ENCODE peak calls at places on chromosomes 7 and 10, in six cellular contexts. One of them, this sample, is unnamed.

GRCh38 chr7:151623766-151624165 is 104.1 kb upstream of the RHEB start:
- DNase-seq in AG09309: no peak
- DNase-seq in dorsolateral prefrontal cortex: no peak
- DNase-seq in psoas muscle: no peak
- DNase-seq in prostate gland: no peak
- DNase-seq in BJ: no peak
- DNase-seq in this sample: no peak

GRCh38 chr10:110041479-110041829 is 33.7 kb downstream of the ADD3 start:
- DNase-seq in dorsolateral prefrontal cortex: no peak
- DNase-seq in AG09309: no peak
- DNase-seq in BJ: no peak
- DNase-seq in prostate gland: no peak
- DNase-seq in psoas muscle: no peak
- DNase-seq in this sample: no peak

GRCh38 chr10:126060232-126060935 is 164.0 kb downstream of the FANK1 start:
- DNase-seq in BJ: peak
- DNase-seq in prostate gland: no peak
- DNase-seq in psoas muscle: peak
- DNase-seq in dorsolateral prefrontal cortex: no peak
- DNase-seq in AG09309: peak
- DNase-seq in this sample: peak

GRCh38 chr10:97608991-97609561 is 19.6 kb downstream of the C10orf62 start:
- DNase-seq in prostate gland: no peak
- DNase-seq in psoas muscle: peak
- DNase-seq in AG09309: no peak
- DNase-seq in dorsolateral prefrontal cortex: no peak
- DNase-seq in BJ: no peak
- DNase-seq in this sample: no peak

GRCh38 chr7:148135106-148135505 is 455.5 kb upstream of the C7orf33 start:
- DNase-seq in BJ: no peak
- DNase-seq in AG09309: peak
- DNase-seq in prostate gland: peak
- DNase-seq in dorsolateral prefrontal cortex: no peak
- DNase-seq in psoas muscle: no peak
- DNase-seq in this sample: no peak

GRCh38 chr7:141200191-141201108 is 126.6 kb downstream of the TMEM178B start:
- DNase-seq in psoas muscle: no peak
- DNase-seq in BJ: no peak
- DNase-seq in prostate gland: no peak
- DNase-seq in dorsolateral prefrontal cortex: peak
- DNase-seq in AG09309: no peak
- DNase-seq in this sample: no peak

GRCh38 chr7:55574062-55574717 is 1.9 kb upstream of the VOPP1 start:
- DNase-seq in AG09309: no peak
- DNase-seq in psoas muscle: no peak
- DNase-seq in dorsolateral prefrontal cortex: no peak
- DNase-seq in prostate gland: no peak
- DNase-seq in BJ: no peak
- DNase-seq in this sample: no peak

GRCh38 chr10:48504141-48504885 is 100.6 kb downstream of the ARHGAP22 start:
- DNase-seq in BJ: no peak
- DNase-seq in AG09309: no peak
- DNase-seq in psoas muscle: no peak
- DNase-seq in prostate gland: no peak
- DNase-seq in dorsolateral prefrontal cortex: no peak
- DNase-seq in this sample: no peak

GRCh38 chr7:2032030-2032875 is 200.5 kb downstream of the MAD1L1 start:
- DNase-seq in AG09309: no peak
- DNase-seq in psoas muscle: peak
- DNase-seq in prostate gland: no peak
- DNase-seq in dorsolateral prefrontal cortex: no peak
- DNase-seq in BJ: no peak
- DNase-seq in this sample: no peak

GRCh38 chr7:17233643-17234397 is 64.6 kb upstream of the AHR start:
- DNase-seq in BJ: no peak
- DNase-seq in dorsolateral prefrontal cortex: no peak
- DNase-seq in psoas muscle: no peak
- DNase-seq in AG09309: no peak
- DNase-seq in prostate gland: no peak
- DNase-seq in this sample: no peak

GRCh38 chr7:43302211-43302711 is 189.8 kb downstream of the HECW1 start:
- DNase-seq in AG09309: no peak
- DNase-seq in prostate gland: no peak
- DNase-seq in psoas muscle: peak
- DNase-seq in BJ: no peak
- DNase-seq in dorsolateral prefrontal cortex: no peak
- DNase-seq in this sample: no peak

GRCh38 chr7:132776105-132776504 is 199.8 kb upstream of the PLXNA4 start:
- DNase-seq in BJ: no peak
- DNase-seq in prostate gland: no peak
- DNase-seq in AG09309: no peak
- DNase-seq in psoas muscle: no peak
- DNase-seq in dorsolateral prefrontal cortex: no peak
- DNase-seq in this sample: no peak

GRCh38 chr10:4353964-4354363 is 472.0 kb upstream of the AKR1E2 start:
- DNase-seq in BJ: peak
- DNase-seq in AG09309: no peak
- DNase-seq in dorsolateral prefrontal cortex: no peak
- DNase-seq in prostate gland: no peak
- DNase-seq in psoas muscle: no peak
- DNase-seq in this sample: no peak

GRCh38 chr7:46616636-46617035 is 695.6 kb upstream of the IGFBP3 start:
- DNase-seq in AG09309: no peak
- DNase-seq in psoas muscle: no peak
- DNase-seq in dorsolateral prefrontal cortex: no peak
- DNase-seq in BJ: no peak
- DNase-seq in prostate gland: no peak
- DNase-seq in this sample: no peak

GRCh38 chr10:51683031-51683830 is 16.2 kb downstream of the CSTF2T start:
- DNase-seq in AG09309: no peak
- DNase-seq in dorsolateral prefrontal cortex: no peak
- DNase-seq in BJ: peak
- DNase-seq in prostate gland: no peak
- DNase-seq in psoas muscle: no peak
- DNase-seq in this sample: peak

GRCh38 chr7:110534241-110534931 is 556.5 kb upstream of the LRRN3 start:
- DNase-seq in AG09309: no peak
- DNase-seq in BJ: no peak
- DNase-seq in prostate gland: peak
- DNase-seq in dorsolateral prefrontal cortex: no peak
- DNase-seq in psoas muscle: no peak
- DNase-seq in this sample: no peak

GRCh38 chr10:22714524-22715289 is at the start of gene PIP4K2A:
- DNase-seq in dorsolateral prefrontal cortex: peak
- DNase-seq in prostate gland: peak
- DNase-seq in AG09309: peak
- DNase-seq in BJ: no peak
- DNase-seq in psoas muscle: peak
- DNase-seq in this sample: peak

GRCh38 chr7:129617178-129617577 is 5.7 kb downstream of the NRF1 start:
- DNase-seq in dorsolateral prefrontal cortex: no peak
- DNase-seq in AG09309: no peak
- DNase-seq in psoas muscle: no peak
- DNase-seq in prostate gland: no peak
- DNase-seq in BJ: no peak
- DNase-seq in this sample: no peak

GRCh38 chr7:67854236-67854635 is 857.6 kb downstream of the TYW1 start:
- DNase-seq in AG09309: no peak
- DNase-seq in prostate gland: no peak
- DNase-seq in BJ: no peak
- DNase-seq in dorsolateral prefrontal cortex: peak
- DNase-seq in psoas muscle: no peak
- DNase-seq in this sample: no peak

GRCh38 chr7:38863609-38864291 is 45.2 kb downstream of the VPS41 start:
- DNase-seq in AG09309: no peak
- DNase-seq in BJ: no peak
- DNase-seq in dorsolateral prefrontal cortex: no peak
- DNase-seq in psoas muscle: no peak
- DNase-seq in prostate gland: peak
- DNase-seq in this sample: no peak

GRCh38 chr7:158572000-158572828 is 15.4 kb downstream of the PTPRN2 start:
- DNase-seq in dorsolateral prefrontal cortex: no peak
- DNase-seq in psoas muscle: no peak
- DNase-seq in AG09309: no peak
- DNase-seq in BJ: no peak
- DNase-seq in prostate gland: no peak
- DNase-seq in this sample: no peak

GRCh38 chr7:130141161-130141857 is 63.9 kb downstream of the TMEM209 start:
- DNase-seq in prostate gland: peak
- DNase-seq in AG09309: no peak
- DNase-seq in psoas muscle: peak
- DNase-seq in BJ: no peak
- DNase-seq in dorsolateral prefrontal cortex: peak
- DNase-seq in this sample: no peak

DNA sequence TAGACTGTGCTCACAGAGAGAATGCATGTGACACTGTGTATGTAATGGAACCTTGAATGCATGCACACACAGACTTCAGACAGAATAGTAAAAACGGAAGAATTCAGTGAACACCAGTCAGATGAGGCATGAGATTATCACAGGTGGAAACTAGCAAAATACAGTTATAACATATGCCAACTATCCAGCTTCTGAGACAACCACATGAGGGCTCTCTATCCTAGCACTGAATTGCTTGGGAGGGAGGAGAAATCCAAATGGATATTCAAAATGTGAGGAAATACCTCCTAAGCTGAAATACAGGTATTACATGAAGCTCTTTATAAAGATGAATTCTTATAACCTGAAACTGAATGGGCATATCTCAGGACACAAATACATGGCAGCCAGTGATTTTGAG is 30.6 kb downstream of the GARS1 start:
- DNase-seq in psoas muscle: no peak
- DNase-seq in AG09309: no peak
- DNase-seq in BJ: no peak
- DNase-seq in prostate gland: no peak
- DNase-seq in dorsolateral prefrontal cortex: no peak
- DNase-seq in this sample: no peak
- TF ChIP-seq CTCF in psoas muscle: peak
- TF ChIP-seq CTCF in AG09309: no peak
- TF ChIP-seq CTCF in BJ: no peak
- TF ChIP-seq CTCF in prostate gland: no peak
- TF ChIP-seq CTCF in dorsolateral prefrontal cortex: no peak
- TF ChIP-seq CTCF in this sample: no peak

GRCh38 chr7:112362796-112363195 is 87.5 kb upstream of the IFRD1 start:
- DNase-seq in dorsolateral prefrontal cortex: no peak
- DNase-seq in BJ: no peak
- DNase-seq in AG09309: no peak
- DNase-seq in prostate gland: no peak
- DNase-seq in psoas muscle: no peak
- DNase-seq in this sample: no peak

GRCh38 chr7:112362053-112362650 is 88.1 kb upstream of the IFRD1 start:
- DNase-seq in psoas muscle: no peak
- DNase-seq in prostate gland: no peak
- DNase-seq in AG09309: no peak
- DNase-seq in dorsolateral prefrontal cortex: no peak
- DNase-seq in BJ: no peak
- DNase-seq in this sample: no peak

GRCh38 chr7:112361154-112361553 is 89.1 kb upstream of the IFRD1 start:
- DNase-seq in psoas muscle: no peak
- DNase-seq in dorsolateral prefrontal cortex: no peak
- DNase-seq in BJ: no peak
- DNase-seq in AG09309: no peak
- DNase-seq in prostate gland: peak
- DNase-seq in this sample: no peak

GRCh38 chr7:112359086-112359485 is 91.2 kb upstream of the IFRD1 start:
- DNase-seq in AG09309: no peak
- DNase-seq in psoas muscle: no peak
- DNase-seq in BJ: no peak
- DNase-seq in prostate gland: no peak
- DNase-seq in dorsolateral prefrontal cortex: no peak
- DNase-seq in this sample: no peak

GRCh38 chr7:112360681-112361080 is 89.6 kb upstream of the IFRD1 start:
- DNase-seq in dorsolateral prefrontal cortex: no peak
- DNase-seq in BJ: no peak
- DNase-seq in prostate gland: no peak
- DNase-seq in psoas muscle: no peak
- DNase-seq in AG09309: no peak
- DNase-seq in this sample: no peak
- TF ChIP-seq CTCF in dorsolateral prefrontal cortex: no peak
- TF ChIP-seq CTCF in BJ: no peak
- TF ChIP-seq CTCF in prostate gland: no peak
- TF ChIP-seq CTCF in psoas muscle: no peak
- TF ChIP-seq CTCF in AG09309: no peak
- TF ChIP-seq CTCF in this sample: no peak

DNA sequence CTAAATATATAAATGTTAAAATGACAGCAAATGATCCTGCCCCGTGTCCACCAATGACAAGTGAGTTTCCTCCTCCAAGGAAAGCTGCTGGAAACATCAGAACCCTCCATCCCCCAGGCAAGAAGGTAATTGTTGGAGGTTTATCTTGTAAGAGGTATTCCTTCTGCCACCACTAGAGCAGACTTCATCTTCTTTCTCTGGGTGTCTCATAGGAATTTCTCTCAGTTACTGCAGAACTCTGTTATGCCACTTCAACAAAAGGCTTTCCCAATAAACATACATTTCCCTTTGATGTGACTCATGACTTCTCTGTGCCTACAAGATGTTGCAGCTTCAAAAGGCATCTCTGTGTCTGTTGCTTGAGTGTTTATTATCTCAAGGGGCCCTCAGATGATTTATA is 279.1 kb downstream of the BMPER start:
- DNase-seq in psoas muscle: no peak
- DNase-seq in AG09309: no peak
- DNase-seq in prostate gland: no peak
- DNase-seq in BJ: no peak
- DNase-seq in dorsolateral prefrontal cortex: no peak
- DNase-seq in this sample: no peak
- TF ChIP-seq CTCF in psoas muscle: no peak
- TF ChIP-seq CTCF in AG09309: peak
- TF ChIP-seq CTCF in prostate gland: no peak
- TF ChIP-seq CTCF in BJ: peak
- TF ChIP-seq CTCF in dorsolateral prefrontal cortex: no peak
- TF ChIP-seq CTCF in this sample: no peak

GRCh38 chr10:130336612-130337304 is 200.6 kb downstream of the GLRX3 start:
- DNase-seq in BJ: no peak
- DNase-seq in dorsolateral prefrontal cortex: no peak
- DNase-seq in prostate gland: peak
- DNase-seq in AG09309: no peak
- DNase-seq in psoas muscle: no peak
- DNase-seq in this sample: no peak
- TF ChIP-seq CTCF in BJ: no peak
- TF ChIP-seq CTCF in dorsolateral prefrontal cortex: no peak
- TF ChIP-seq CTCF in prostate gland: no peak
- TF ChIP-seq CTCF in AG09309: no peak
- TF ChIP-seq CTCF in psoas muscle: no peak
- TF ChIP-seq CTCF in this sample: no peak

GRCh38 chr7:107690611-107691010 is 30.0 kb downstream of the SLC26A4 start:
- DNase-seq in dorsolateral prefrontal cortex: no peak
- DNase-seq in psoas muscle: no peak
- DNase-seq in prostate gland: no peak
- DNase-seq in BJ: no peak
- DNase-seq in AG09309: no peak
- DNase-seq in this sample: no peak
- TF ChIP-seq CTCF in dorsolateral prefrontal cortex: no peak
- TF ChIP-seq CTCF in psoas muscle: no peak
- TF ChIP-seq CTCF in prostate gland: no peak
- TF ChIP-seq CTCF in BJ: peak
- TF ChIP-seq CTCF in AG09309: no peak
- TF ChIP-seq CTCF in this sample: no peak

GRCh38 chr10:43362191-43362839 is 9.1 kb upstream of the FXYD4 start:
- DNase-seq in dorsolateral prefrontal cortex: peak
- DNase-seq in AG09309: no peak
- DNase-seq in prostate gland: peak
- DNase-seq in psoas muscle: peak
- DNase-seq in BJ: peak
- DNase-seq in this sample: peak
- TF ChIP-seq CTCF in dorsolateral prefrontal cortex: peak
- TF ChIP-seq CTCF in AG09309: peak
- TF ChIP-seq CTCF in prostate gland: peak
- TF ChIP-seq CTCF in psoas muscle: peak
- TF ChIP-seq CTCF in BJ: peak
- TF ChIP-seq CTCF in this sample: peak

This sample was measured in AG09319.